ENCODE peak calls at places on chromosomes 13 and 19, in seven cellular contexts. S is left lung; K is AG08395; X is NCI-H1105 treated with DMSO at 0.1 percent for 48 hours; I is GM23248; Y is MG63; A is activated CD4-positive, CD25-positive, alpha-beta regulatory T cell. T is an unnamed sample.

GRCh38 chr13:42041017-42041683 is 7.3 kb upstream of the DGKH start:
- DNase-seq in K (peak), I (peak), Y (peak), A (peak), X (peak), S (peak), T (peak)

GRCh38 chr19:15869109-15869555 is 28.7 kb downstream of the CYP4F2 start:
- DNase-seq in I (peak), S (no peak), K (peak), A (no peak), X (peak), Y (peak), T (peak)

GRCh38 chr19:55461974-55462628 is 659 bp upstream of the ISOC2 start:
- DNase-seq in X (no peak), A (no peak), K (peak), S (peak), I (peak), Y (no peak), T (no peak)

GRCh38 chr19:48724796-48725753 is 5.5 kb upstream of the MAMSTR start:
- DNase-seq in S (no peak), Y (peak), K (peak), A (no peak), I (peak), X (peak), T (no peak)

GRCh38 chr13:44842158-44842557 is 147.1 kb downstream of the NUFIP1 start:
- DNase-seq in K (peak), I (peak), S (no peak), Y (no peak), X (no peak), A (no peak), T (no peak)

GRCh38 chr13:111139874-111140561 is 24.9 kb downstream of the ARHGEF7 start:
- DNase-seq in I (no peak), K (no peak), X (peak), A (no peak), S (no peak), Y (no peak), T (no peak)

GRCh38 chr19:44796701-44797115 is 12.2 kb upstream of the BCAM start:
- DNase-seq in X (no peak), A (no peak), Y (peak), K (no peak), S (no peak), I (no peak), T (no peak)

GRCh38 chr13:27619711-27620376 is 485 bp downstream of the LNX2 start:
- DNase-seq in A (peak), I (peak), Y (peak), S (no peak), K (peak), X (peak), T (no peak)

GRCh38 chr19:38952395-38953165 is 21.8 kb downstream of the MRPS12 start:
- DNase-seq in I (no peak), S (no peak), X (peak), A (no peak), Y (no peak), K (no peak), T (peak)

GRCh38 chr13:45490068-45490467 is 25.3 kb downstream of the COG3 start:
- DNase-seq in A (no peak), S (no peak), X (no peak), K (no peak), Y (no peak), I (no peak), T (no peak)

GRCh38 chr13:20136781-20137703 is 23.8 kb downstream of the GJA3 start:
- DNase-seq in I (peak), Y (no peak), A (no peak), K (no peak), S (peak), X (no peak), T (peak)

GRCh38 chr13:86399572-86399971 is 600.4 kb upstream of the SLITRK6 start:
- DNase-seq in K (no peak), S (no peak), Y (no peak), X (no peak), A (no peak), I (no peak), T (no peak)

T was measured in head of caudate nucleus.